ENCODE peak calls at places on chromosomes 16 and 17, in eight cellular contexts. Y, E, P, T, H, U, N and S are unnamed samples.

GRCh38 chr17:50551433-50551815 is 4.5 kb downstream of the SPATA20 start:
- DNase-seq in Y (no peak), E (no peak), P (no peak), T (no peak), H (no peak), U (no peak), N (no peak), S (no peak)

GRCh38 chr17:49101054-49101534 is 31.5 kb upstream of the B4GALNT2 start:
- DNase-seq in Y (no peak), E (no peak), P (no peak), T (peak; percentile 32), H (no peak), U (peak; percentile 72), N (no peak), S (no peak)

GRCh38 chr17:78665952-78666920 is 89.0 kb upstream of the DNAH17 start:
- DNase-seq in Y (no peak), E (peak; percentile 94), P (peak; percentile 74), T (no peak), H (peak; percentile 74), U (no peak), N (no peak), S (no peak)

GRCh38 chr17:29622337-29623282 is at the start of gene CORO6:
- DNase-seq in Y (peak; percentile 75), E (peak; percentile 50), P (peak; percentile 87), T (no peak), H (no peak), U (no peak), N (peak; percentile 85), S (peak; percentile 76)

GRCh38 chr17:76710863-76711611 is at the start of gene MXRA7:
- DNase-seq in Y (peak; percentile 78), E (peak; percentile 61), P (peak; percentile 90), T (no peak), H (peak; percentile 88), U (no peak), N (peak; percentile 86), S (peak; percentile 58)

GRCh38 chr17:66115246-66115645 is 76.7 kb downstream of the CEP112 start:
- DNase-seq in Y (no peak), E (no peak), P (no peak), T (no peak), H (no peak), U (no peak), N (no peak), S (no peak)

GRCh38 chr16:89720520-89720858 is 209 bp downstream of the VPS9D1 start:
- DNase-seq in Y (no peak), E (no peak), P (peak; percentile 91), T (no peak), H (no peak), U (no peak), N (peak; percentile 80), S (no peak)

GRCh38 chr17:56894859-56895455 is 18.9 kb downstream of the TRIM25 start:
- DNase-seq in Y (no peak), E (no peak), P (no peak), T (no peak), H (no peak), U (no peak), N (no peak), S (no peak)

DNA sequence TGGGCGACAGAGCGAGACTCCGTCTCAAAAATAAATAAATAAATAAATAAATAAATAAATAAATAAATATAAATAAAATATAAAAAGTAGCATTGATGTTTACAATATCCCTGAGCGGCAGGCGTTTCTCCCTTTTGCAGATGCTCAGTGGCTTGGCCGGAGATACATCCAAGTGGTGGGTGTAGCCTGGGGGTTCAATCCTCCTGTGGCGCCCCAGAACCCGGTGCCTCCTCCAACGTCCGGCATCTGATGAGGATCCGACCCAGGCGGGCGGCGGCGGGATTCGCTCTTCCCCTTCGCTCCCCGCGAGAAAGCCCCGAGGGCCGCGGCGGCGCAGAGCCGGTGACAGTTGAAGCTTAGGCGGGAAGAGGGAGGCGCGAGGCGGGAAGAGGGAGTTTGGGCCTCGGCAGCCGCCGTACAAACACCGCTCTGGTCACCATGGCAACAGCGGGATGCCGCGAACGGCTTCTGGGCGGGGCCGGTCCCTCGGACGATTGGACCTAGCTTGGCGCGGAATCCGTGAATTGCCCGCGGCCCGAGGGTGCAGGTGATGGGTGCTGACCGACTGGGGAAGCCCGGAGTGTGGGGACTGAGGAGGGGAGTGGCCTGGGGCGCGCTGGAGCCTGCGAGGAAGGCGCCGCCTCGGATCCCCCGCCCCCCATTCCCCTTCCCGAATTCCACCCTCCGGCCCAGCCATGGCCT is 12.7 kb upstream of the ALDOA start:
- DNase-seq in Y (peak; percentile 94), E (peak; percentile 88), P (peak; percentile 97), T (peak; percentile 90), H (peak; percentile 98), U (peak; percentile 85), N (peak; percentile 96), S (peak; percentile 94)
- TF ChIP-seq POLR2A in Y (no peak), E (no peak), P (no peak), T (no peak), H (no peak), U (no peak), N (no peak), S (no peak)

GRCh38 chr17:44005865-44006580 is 1.6 kb downstream of the NAGS start:
- DNase-seq in Y (no peak), E (peak; percentile 48), P (peak; percentile 89), T (no peak), H (no peak), U (no peak), N (peak; percentile 72), S (peak; percentile 48)

GRCh38 chr17:44005527-44005864 is 1.1 kb downstream of the NAGS start:
- DNase-seq in Y (no peak), E (no peak), P (no peak), T (no peak), H (no peak), U (no peak), N (no peak), S (no peak)

GRCh38 chr17:44007346-44008204 is 3.2 kb downstream of the NAGS start:
- DNase-seq in Y (no peak), E (no peak), P (peak; percentile 89), T (no peak), H (no peak), U (no peak), N (no peak), S (no peak)

GRCh38 chr17:44008205-44008909 is 3.9 kb downstream of the NAGS start:
- DNase-seq in Y (no peak), E (no peak), P (no peak), T (no peak), H (no peak), U (no peak), N (no peak), S (no peak)

DNA sequence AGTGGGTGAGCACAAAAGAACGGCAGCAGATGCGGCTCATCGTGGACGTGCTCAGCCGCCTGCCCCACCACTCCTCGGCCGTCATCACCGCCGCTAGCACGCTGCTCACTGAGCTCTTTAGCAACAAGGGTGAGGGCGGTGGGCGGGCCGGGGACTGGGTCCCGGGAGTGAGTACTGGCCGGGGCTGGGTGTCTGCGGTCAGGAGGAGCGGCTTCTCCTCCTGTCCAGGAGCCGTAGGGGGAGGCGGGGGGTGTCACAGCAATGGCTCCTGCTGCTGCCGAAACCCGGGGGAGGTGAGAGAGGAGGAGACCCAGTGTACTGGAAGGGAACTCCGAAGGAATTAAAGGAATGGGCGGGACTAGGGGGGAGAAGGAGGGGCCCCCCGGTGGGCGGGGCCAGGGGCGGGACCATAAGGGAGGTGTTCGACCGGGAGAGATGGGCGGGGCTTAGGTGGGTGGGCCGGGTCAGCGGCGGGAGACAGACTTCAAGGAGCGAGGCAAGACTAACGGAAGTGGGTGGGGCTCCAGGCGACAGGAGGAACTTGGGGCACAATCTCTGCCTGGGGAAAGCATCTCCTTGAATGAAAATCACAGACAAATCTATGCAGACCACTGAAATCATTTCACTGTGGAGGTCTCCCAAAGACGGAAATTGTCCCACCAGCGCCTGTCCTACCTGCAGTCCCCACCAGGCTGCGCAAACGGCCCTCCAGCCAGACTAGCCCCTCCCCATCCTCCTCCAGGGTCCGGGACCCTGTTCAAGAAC is 2.3 kb downstream of the NAGS start:
- DNase-seq in Y (peak; percentile 97), E (peak; percentile 93), P (peak; percentile 99), T (peak; percentile 99), H (peak; percentile 99), U (peak; percentile 95), N (peak; percentile 99), S (peak; percentile 97)
- TF ChIP-seq POLR2A in Y (peak; percentile 23), E (no peak), P (no peak), T (no peak), H (no peak), U (peak; percentile 70), N (peak; percentile 30), S (no peak)

GRCh38 chr16:946048-946395 is 24.8 kb downstream of the LMF1 start:
- DNase-seq in Y (no peak), E (no peak), P (peak; percentile 51), T (no peak), H (no peak), U (no peak), N (no peak), S (no peak)

GRCh38 chr16:952321-952720 is 18.5 kb downstream of the LMF1 start:
- DNase-seq in Y (no peak), E (no peak), P (no peak), T (no peak), H (no peak), U (no peak), N (peak; percentile 42), S (no peak)

DNA sequence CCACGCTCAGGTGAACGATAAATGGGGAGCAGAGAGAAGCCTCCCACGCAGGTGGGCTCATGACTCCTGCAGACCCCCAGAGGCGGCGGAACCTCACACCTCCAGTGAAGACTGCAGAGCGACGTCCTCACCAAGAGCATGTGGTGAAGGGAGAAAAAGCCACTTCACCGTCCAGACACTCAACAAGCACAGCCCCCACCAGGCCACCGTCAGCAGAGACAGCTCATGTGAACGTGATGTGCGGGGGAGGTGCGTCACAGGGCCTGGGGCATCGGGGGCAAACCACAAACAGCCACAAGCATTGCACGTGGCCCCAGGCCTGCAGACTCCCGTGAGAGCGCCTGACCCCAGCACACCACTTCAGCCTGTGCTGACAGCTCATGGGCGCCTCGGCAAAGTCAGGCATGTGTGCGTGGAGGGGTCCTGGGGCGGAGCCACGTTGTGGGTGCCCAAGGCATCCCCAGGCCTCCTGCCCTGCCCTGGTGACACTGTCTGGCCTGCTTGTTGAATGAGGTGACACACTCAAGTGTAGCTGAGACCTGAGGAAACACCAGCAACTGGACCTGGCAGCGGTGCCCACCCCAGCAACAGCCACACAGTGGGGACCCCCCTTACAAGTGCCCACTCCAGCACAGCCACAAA is 19.0 kb downstream of the LMF1 start:
- DNase-seq in Y (no peak), E (no peak), P (no peak), T (no peak), H (no peak), U (no peak), N (peak; percentile 58), S (no peak)
- TF ChIP-seq POLR2A in Y (no peak), E (no peak), P (no peak), T (no peak), H (no peak), U (no peak), N (no peak), S (no peak)

DNA sequence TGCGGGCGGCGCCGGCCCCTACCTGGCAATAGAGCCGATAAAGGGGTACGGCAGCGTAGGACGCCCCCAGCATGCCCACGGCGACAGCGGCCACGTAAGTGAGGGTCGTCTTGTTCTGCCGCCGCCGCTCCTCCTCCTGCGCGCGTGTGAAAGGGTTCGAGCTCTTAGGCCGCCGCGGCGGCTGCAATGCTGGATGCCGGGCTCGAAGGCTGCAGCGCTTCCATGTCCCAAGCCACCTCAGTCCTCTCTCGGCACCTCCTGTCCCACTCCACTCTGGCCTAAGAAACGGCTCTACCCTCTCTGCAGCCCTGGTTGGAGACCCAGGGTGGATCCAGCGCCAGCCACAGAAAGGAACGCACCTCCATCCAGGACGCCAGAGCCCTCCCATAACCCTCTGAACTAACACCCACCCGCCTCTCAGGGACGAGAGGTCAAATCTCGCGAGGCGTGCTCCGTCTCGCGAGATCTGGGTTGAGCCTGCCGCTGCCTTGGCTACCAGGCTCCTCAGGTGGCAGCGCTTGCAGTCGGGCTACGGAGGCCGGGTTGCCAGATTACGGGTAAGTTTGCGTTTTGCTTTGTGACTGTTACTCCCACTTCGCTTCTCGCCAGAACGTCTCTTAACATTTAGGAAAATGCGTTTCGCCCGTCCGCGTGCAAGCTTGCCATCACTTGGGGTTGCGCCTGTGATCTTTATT is at the start of the genes COX11 and STXBP4:
- DNase-seq in Y (peak; percentile 91), E (peak; percentile 98), P (peak; percentile 98), T (peak; percentile 94), H (peak; percentile 95), U (peak; percentile 98), N (peak; percentile 96), S (peak; percentile 77)
- TF ChIP-seq POLR2A in Y (peak; percentile 93), E (peak; percentile 93), P (no peak), T (no peak), H (no peak), U (peak; percentile 97), N (peak; percentile 90), S (peak; percentile 96)